ENCODE peak calls at places on chromosomes 2 and 18, in ten cellular contexts. One of them, this sample, is unnamed.

GRCh38 chr2:236715077-236715476 is 145.5 kb downstream of the ACKR3 start:
- DNase-seq in A549: no peak
- DNase-seq in transverse colon: no peak
- DNase-seq in stomach: no peak
- DNase-seq in K562: no peak
- DNase-seq in ovary: no peak
- DNase-seq in suprapubic skin: no peak
- DNase-seq in sigmoid colon: no peak
- DNase-seq in H1: no peak
- DNase-seq in upper lobe of left lung: peak
- DNase-seq in this sample: no peak

GRCh38 chr2:85410584-85411404 is 628 bp upstream of the CAPG start:
- DNase-seq in A549: no peak
- DNase-seq in transverse colon: no peak
- DNase-seq in stomach: no peak
- DNase-seq in K562: no peak
- DNase-seq in ovary: no peak
- DNase-seq in suprapubic skin: no peak
- DNase-seq in sigmoid colon: no peak
- DNase-seq in H1: no peak
- DNase-seq in upper lobe of left lung: no peak
- DNase-seq in this sample: no peak

GRCh38 chr2:227486688-227487087 is 14.7 kb downstream of the AGFG1 start:
- DNase-seq in A549: no peak
- DNase-seq in transverse colon: no peak
- DNase-seq in stomach: no peak
- DNase-seq in K562: no peak
- DNase-seq in ovary: no peak
- DNase-seq in suprapubic skin: no peak
- DNase-seq in sigmoid colon: no peak
- DNase-seq in H1: no peak
- DNase-seq in upper lobe of left lung: no peak
- DNase-seq in this sample: no peak

GRCh38 chr2:240589381-240589780 is 2.8 kb downstream of the CAPN10 start:
- DNase-seq in A549: no peak
- DNase-seq in transverse colon: no peak
- DNase-seq in stomach: peak
- DNase-seq in K562: no peak
- DNase-seq in ovary: no peak
- DNase-seq in suprapubic skin: no peak
- DNase-seq in sigmoid colon: peak
- DNase-seq in H1: no peak
- DNase-seq in upper lobe of left lung: no peak
- DNase-seq in this sample: no peak

GRCh38 chr2:86806059-86806857 is 15.5 kb upstream of the CD8A start:
- DNase-seq in A549: no peak
- DNase-seq in transverse colon: no peak
- DNase-seq in stomach: no peak
- DNase-seq in K562: no peak
- DNase-seq in ovary: no peak
- DNase-seq in suprapubic skin: no peak
- DNase-seq in sigmoid colon: no peak
- DNase-seq in H1: no peak
- DNase-seq in upper lobe of left lung: no peak
- DNase-seq in this sample: no peak

GRCh38 chr2:126887506-126887905 is 11.2 kb upstream of the TEX51 start:
- DNase-seq in A549: no peak
- DNase-seq in transverse colon: no peak
- DNase-seq in stomach: no peak
- DNase-seq in K562: no peak
- DNase-seq in ovary: no peak
- DNase-seq in suprapubic skin: peak
- DNase-seq in sigmoid colon: no peak
- DNase-seq in H1: no peak
- DNase-seq in upper lobe of left lung: peak
- DNase-seq in this sample: no peak

GRCh38 chr2:100309973-100310719 is 12.2 kb downstream of the LONRF2 start:
- DNase-seq in A549: no peak
- DNase-seq in transverse colon: no peak
- DNase-seq in stomach: peak
- DNase-seq in K562: no peak
- DNase-seq in ovary: no peak
- DNase-seq in suprapubic skin: no peak
- DNase-seq in sigmoid colon: no peak
- DNase-seq in H1: no peak
- DNase-seq in upper lobe of left lung: no peak
- DNase-seq in this sample: no peak

GRCh38 chr2:190786404-190787166 is 94.0 kb upstream of the GLS start:
- DNase-seq in A549: no peak
- DNase-seq in transverse colon: no peak
- DNase-seq in stomach: no peak
- DNase-seq in K562: no peak
- DNase-seq in ovary: no peak
- DNase-seq in suprapubic skin: no peak
- DNase-seq in sigmoid colon: no peak
- DNase-seq in H1: no peak
- DNase-seq in upper lobe of left lung: peak
- DNase-seq in this sample: no peak

GRCh38 chr18:78730564-78731422 is 248.8 kb upstream of the SALL3 start:
- DNase-seq in A549: no peak
- DNase-seq in transverse colon: no peak
- DNase-seq in stomach: peak
- DNase-seq in K562: no peak
- DNase-seq in ovary: no peak
- DNase-seq in suprapubic skin: no peak
- DNase-seq in sigmoid colon: peak
- DNase-seq in H1: no peak
- DNase-seq in upper lobe of left lung: no peak
- DNase-seq in this sample: no peak

GRCh38 chr18:7071600-7071999 is 46.0 kb downstream of the LAMA1 start:
- DNase-seq in A549: no peak
- DNase-seq in transverse colon: no peak
- DNase-seq in stomach: no peak
- DNase-seq in K562: no peak
- DNase-seq in ovary: no peak
- DNase-seq in suprapubic skin: no peak
- DNase-seq in sigmoid colon: no peak
- DNase-seq in H1: no peak
- DNase-seq in upper lobe of left lung: no peak
- DNase-seq in this sample: no peak

GRCh38 chr2:174395284-174395968 is at the start of gene SCRN3:
- DNase-seq in A549: peak
- DNase-seq in transverse colon: peak
- DNase-seq in stomach: peak
- DNase-seq in K562: peak
- DNase-seq in ovary: peak
- DNase-seq in suprapubic skin: peak
- DNase-seq in sigmoid colon: peak
- DNase-seq in H1: peak
- DNase-seq in upper lobe of left lung: peak
- DNase-seq in this sample: peak

GRCh38 chr2:174397773-174398172 is 2.2 kb downstream of the SCRN3 start:
- DNase-seq in A549: no peak
- DNase-seq in transverse colon: no peak
- DNase-seq in stomach: no peak
- DNase-seq in K562: no peak
- DNase-seq in ovary: no peak
- DNase-seq in suprapubic skin: no peak
- DNase-seq in sigmoid colon: no peak
- DNase-seq in H1: no peak
- DNase-seq in upper lobe of left lung: no peak
- DNase-seq in this sample: no peak

DNA sequence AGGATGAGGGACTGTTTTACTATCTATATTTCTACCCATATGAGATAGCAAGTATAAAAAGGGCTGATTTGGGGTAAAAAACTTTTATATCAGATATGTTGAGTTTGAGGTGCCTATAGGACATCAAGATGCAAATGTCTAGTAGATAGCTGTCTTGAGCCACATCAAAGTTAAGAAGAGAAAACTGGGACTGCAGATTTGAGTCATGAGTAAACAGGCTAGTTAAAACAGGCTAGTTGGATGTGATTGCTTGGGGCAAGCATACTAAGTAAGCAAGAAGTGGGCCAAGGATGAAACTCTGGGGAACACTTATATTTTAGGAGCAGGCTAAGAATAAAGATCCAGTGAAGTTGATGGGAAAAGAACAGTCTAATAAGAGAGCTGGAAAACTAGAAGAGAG is 2.8 kb upstream of the SCRN3 start:
- DNase-seq in A549: no peak
- DNase-seq in transverse colon: no peak
- DNase-seq in stomach: no peak
- DNase-seq in K562: no peak
- DNase-seq in ovary: no peak
- DNase-seq in suprapubic skin: no peak
- DNase-seq in sigmoid colon: no peak
- DNase-seq in H1: no peak
- DNase-seq in upper lobe of left lung: no peak
- DNase-seq in this sample: no peak
- TF ChIP-seq EP300 in A549: no peak
- TF ChIP-seq EP300 in transverse colon: no peak
- TF ChIP-seq EP300 in stomach: no peak
- TF ChIP-seq EP300 in K562: no peak
- TF ChIP-seq EP300 in ovary: no peak
- TF ChIP-seq EP300 in suprapubic skin: no peak
- TF ChIP-seq EP300 in sigmoid colon: no peak
- TF ChIP-seq EP300 in H1: no peak
- TF ChIP-seq EP300 in upper lobe of left lung: no peak
- TF ChIP-seq EP300 in this sample: no peak

GRCh38 chr18:35467624-35468016 is 30.1 kb downstream of the INO80C start:
- DNase-seq in A549: no peak
- DNase-seq in transverse colon: no peak
- DNase-seq in stomach: no peak
- DNase-seq in K562: no peak
- DNase-seq in ovary: no peak
- DNase-seq in suprapubic skin: no peak
- DNase-seq in sigmoid colon: no peak
- DNase-seq in H1: no peak
- DNase-seq in upper lobe of left lung: no peak
- DNase-seq in this sample: no peak

GRCh38 chr18:35469696-35470095 is 28.1 kb downstream of the INO80C start:
- DNase-seq in A549: no peak
- DNase-seq in transverse colon: no peak
- DNase-seq in stomach: no peak
- DNase-seq in K562: no peak
- DNase-seq in ovary: no peak
- DNase-seq in suprapubic skin: no peak
- DNase-seq in sigmoid colon: no peak
- DNase-seq in H1: no peak
- DNase-seq in upper lobe of left lung: no peak
- DNase-seq in this sample: no peak

GRCh38 chr18:35466334-35466733 is 31.4 kb downstream of the INO80C start:
- DNase-seq in A549: no peak
- DNase-seq in transverse colon: no peak
- DNase-seq in stomach: no peak
- DNase-seq in K562: no peak
- DNase-seq in ovary: no peak
- DNase-seq in suprapubic skin: no peak
- DNase-seq in sigmoid colon: no peak
- DNase-seq in H1: no peak
- DNase-seq in upper lobe of left lung: no peak
- DNase-seq in this sample: no peak

GRCh38 chr18:35464731-35465728 is 32.7 kb downstream of the INO80C start:
- DNase-seq in A549: no peak
- DNase-seq in transverse colon: no peak
- DNase-seq in stomach: no peak
- DNase-seq in K562: no peak
- DNase-seq in ovary: no peak
- DNase-seq in suprapubic skin: no peak
- DNase-seq in sigmoid colon: no peak
- DNase-seq in H1: no peak
- DNase-seq in upper lobe of left lung: no peak
- DNase-seq in this sample: no peak

DNA sequence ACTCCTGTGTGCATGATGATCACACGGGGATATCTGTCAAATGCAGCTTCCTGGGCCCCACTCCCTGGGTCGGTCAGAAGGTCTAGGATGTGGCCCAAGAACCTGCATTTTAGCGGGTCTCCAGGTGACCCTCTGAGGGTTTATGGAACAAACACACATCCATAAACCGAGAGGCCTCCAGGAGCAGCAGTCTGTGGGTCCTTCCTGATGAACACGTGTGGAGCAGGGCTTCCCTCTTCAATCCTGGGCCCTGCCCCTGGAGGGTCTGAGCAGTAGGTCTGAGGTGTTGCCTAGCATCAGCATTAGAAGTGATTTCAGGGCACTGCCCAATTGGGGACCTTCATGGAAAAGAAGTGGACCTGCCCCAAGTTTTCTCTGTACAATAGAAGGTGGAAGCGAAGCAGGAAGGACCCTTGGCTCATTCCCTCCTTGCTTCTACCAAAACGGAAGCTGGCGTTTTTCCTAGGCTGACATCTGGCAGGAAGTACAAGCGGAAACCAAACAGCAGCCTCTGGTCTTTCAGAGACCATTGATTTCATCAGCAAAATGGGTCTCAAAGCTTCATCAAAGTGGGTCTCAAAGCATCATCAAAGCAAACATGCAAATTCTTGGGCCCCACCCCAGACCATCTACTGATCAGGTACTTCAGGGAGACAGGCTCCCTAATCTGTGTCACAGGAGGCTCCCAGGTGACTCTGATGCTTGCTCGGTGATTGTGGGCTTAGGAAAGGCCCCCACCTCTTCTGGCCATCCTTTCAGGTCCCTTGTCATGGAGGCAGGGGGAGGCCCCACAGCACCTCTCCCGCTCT is 30.7 kb downstream of the INO80C start:
- DNase-seq in A549: no peak
- DNase-seq in transverse colon: no peak
- DNase-seq in stomach: no peak
- DNase-seq in K562: no peak
- DNase-seq in ovary: no peak
- DNase-seq in suprapubic skin: no peak
- DNase-seq in sigmoid colon: no peak
- DNase-seq in H1: no peak
- DNase-seq in upper lobe of left lung: no peak
- DNase-seq in this sample: no peak
- TF ChIP-seq POLR2A in A549: no peak
- TF ChIP-seq POLR2A in transverse colon: no peak
- TF ChIP-seq POLR2A in stomach: no peak
- TF ChIP-seq POLR2A in K562: no peak
- TF ChIP-seq POLR2A in ovary: no peak
- TF ChIP-seq POLR2A in suprapubic skin: no peak
- TF ChIP-seq POLR2A in sigmoid colon: no peak
- TF ChIP-seq POLR2A in H1: no peak
- TF ChIP-seq POLR2A in upper lobe of left lung: no peak
- TF ChIP-seq POLR2A in this sample: no peak

GRCh38 chr2:47437287-47437686 is 34.3 kb downstream of the MSH2 start:
- DNase-seq in A549: peak
- DNase-seq in transverse colon: no peak
- DNase-seq in stomach: no peak
- DNase-seq in K562: peak
- DNase-seq in ovary: no peak
- DNase-seq in suprapubic skin: no peak
- DNase-seq in sigmoid colon: no peak
- DNase-seq in H1: no peak
- DNase-seq in upper lobe of left lung: no peak
- DNase-seq in this sample: no peak
- TF ChIP-seq EP300 in A549: no peak
- TF ChIP-seq EP300 in transverse colon: no peak
- TF ChIP-seq EP300 in stomach: no peak
- TF ChIP-seq EP300 in K562: no peak
- TF ChIP-seq EP300 in ovary: no peak
- TF ChIP-seq EP300 in suprapubic skin: no peak
- TF ChIP-seq EP300 in sigmoid colon: no peak
- TF ChIP-seq EP300 in H1: no peak
- TF ChIP-seq EP300 in upper lobe of left lung: no peak
- TF ChIP-seq EP300 in this sample: no peak

GRCh38 chr2:42933824-42934254 is 141.5 kb upstream of the HAAO start:
- DNase-seq in A549: no peak
- DNase-seq in transverse colon: no peak
- DNase-seq in stomach: peak
- DNase-seq in K562: no peak
- DNase-seq in ovary: peak
- DNase-seq in suprapubic skin: no peak
- DNase-seq in sigmoid colon: no peak
- DNase-seq in H1: no peak
- DNase-seq in upper lobe of left lung: no peak
- DNase-seq in this sample: no peak
- TF ChIP-seq POLR2A in A549: no peak
- TF ChIP-seq POLR2A in transverse colon: no peak
- TF ChIP-seq POLR2A in stomach: no peak
- TF ChIP-seq POLR2A in K562: no peak
- TF ChIP-seq POLR2A in ovary: no peak
- TF ChIP-seq POLR2A in suprapubic skin: no peak
- TF ChIP-seq POLR2A in sigmoid colon: no peak
- TF ChIP-seq POLR2A in H1: no peak
- TF ChIP-seq POLR2A in upper lobe of left lung: no peak
- TF ChIP-seq POLR2A in this sample: no peak

This sample was measured in tibial nerve.